ENCODE peak calls at places on chromosome 16, in seven cellular contexts. H is A549, R is body of pancreas, D is IMR-90, Z is uterus, C is heart left ventricle, K is Peyer's patch. N is an unnamed sample. For H3K4me1, the result is how much of the 10 kb centered on the place peaks cover.

GRCh38 chr16:1184156-1184868 is 31.4 kb downstream of the CACNA1H start:
- DNase-seq in H (no peak), R (no peak), D (no peak), Z (peak), C (no peak), K (no peak), N (no peak)

GRCh38 chr16:31347445-31347844 is 7.5 kb upstream of the ITGAX start:
- DNase-seq in H (no peak), R (no peak), D (no peak), Z (no peak), C (no peak), K (no peak), N (no peak)

GRCh38 chr16:1089439-1089821 is 6.6 kb downstream of the C1QTNF8 start:
- DNase-seq in H (no peak), R (peak), D (no peak), Z (no peak), C (peak), K (no peak), N (no peak)

GRCh38 chr16:87723224-87723619 is 42.6 kb downstream of the KLHDC4 start:
- DNase-seq in H (no peak), R (peak), D (peak), Z (no peak), C (peak), K (peak), N (peak)

GRCh38 chr16:11416228-11417001 is 71.2 kb downstream of the RMI2 start:
- DNase-seq in H (no peak), R (no peak), D (no peak), Z (no peak), C (no peak), K (no peak), N (no peak)

GRCh38 chr16:86072328-86073102 is 173.6 kb downstream of the IRF8 start:
- DNase-seq in H (peak), R (peak), D (peak), Z (peak), C (peak), K (peak), N (peak)

GRCh38 chr16:73176577-73177013 is 128.7 kb upstream of the ZFHX3 start:
- DNase-seq in H (peak), R (no peak), D (peak), Z (no peak), C (no peak), K (no peak), N (no peak)

GRCh38 chr16:70770291-70770967 is 30.5 kb downstream of the VAC14 start:
- DNase-seq in H (no peak), R (no peak), D (no peak), Z (no peak), C (no peak), K (no peak), N (peak)

GRCh38 chr16:10107081-10107480 is 75.1 kb downstream of the GRIN2A start:
- DNase-seq in H (no peak), R (no peak), D (no peak), Z (no peak), C (no peak), K (no peak), N (no peak)

GRCh38 chr16:88103011-88103410 is 151.8 kb downstream of the BANP start:
- DNase-seq in H (no peak), R (no peak), D (no peak), Z (no peak), C (no peak), K (no peak), N (no peak)

GRCh38 chr16:81523387-81524115 is 78.9 kb downstream of the CMIP start:
- DNase-seq in H (peak), R (peak), D (peak), Z (peak), C (no peak), K (no peak), N (peak)

GRCh38 chr16:86697715-86698114 is 119.4 kb downstream of the FOXL1 start:
- DNase-seq in H (no peak), R (no peak), D (peak), Z (no peak), C (no peak), K (no peak), N (no peak)

GRCh38 chr16:65728652-65729051 is 606.8 kb upstream of the CDH11 start:
- DNase-seq in H (no peak), R (no peak), D (no peak), Z (no peak), C (no peak), K (no peak), N (no peak)

GRCh38 chr16:72434159-72434558 is 262.2 kb upstream of the PMFBP1 start:
- DNase-seq in H (no peak), R (no peak), D (peak), Z (no peak), C (no peak), K (no peak), N (no peak)

GRCh38 chr16:71344315-71344905 is 14.1 kb upstream of the CALB2 start:
- DNase-seq in H (no peak), R (no peak), D (no peak), Z (no peak), C (no peak), K (no peak), N (no peak)

GRCh38 chr16:20853981-20854620 is 46.1 kb downstream of the DCUN1D3 start:
- DNase-seq in H (no peak), R (no peak), D (no peak), Z (no peak), C (no peak), K (no peak), N (no peak)

GRCh38 chr16:3952342-3953131 is 72.0 kb upstream of the CREBBP start:
- DNase-seq in H (no peak), R (peak), D (no peak), Z (peak), C (peak), K (no peak), N (peak)
- H3K4me1 ChIP-seq in H (under half), R (under half), D (under half), Z (under half), C (under half), K (under half), N (under half)

GRCh38 chr16:75653926-75654325 is 6.4 kb downstream of the TERF2IP start:
- DNase-seq in H (no peak), R (no peak), D (peak), Z (no peak), C (no peak), K (no peak), N (no peak)

GRCh38 chr16:75647138-75647491 is 350 bp downstream of the KARS1 start:
- DNase-seq in H (no peak), R (no peak), D (no peak), Z (no peak), C (no peak), K (no peak), N (no peak)

GRCh38 chr16:75647492-75648264 is at the start of the genes KARS1 and TERF2IP:
- DNase-seq in H (peak), R (peak), D (peak), Z (peak), C (peak), K (peak), N (peak)

GRCh38 chr16:75644240-75645012 is 3.0 kb downstream of the KARS1 start:
- DNase-seq in H (no peak), R (no peak), D (no peak), Z (no peak), C (no peak), K (no peak), N (no peak)

DNA sequence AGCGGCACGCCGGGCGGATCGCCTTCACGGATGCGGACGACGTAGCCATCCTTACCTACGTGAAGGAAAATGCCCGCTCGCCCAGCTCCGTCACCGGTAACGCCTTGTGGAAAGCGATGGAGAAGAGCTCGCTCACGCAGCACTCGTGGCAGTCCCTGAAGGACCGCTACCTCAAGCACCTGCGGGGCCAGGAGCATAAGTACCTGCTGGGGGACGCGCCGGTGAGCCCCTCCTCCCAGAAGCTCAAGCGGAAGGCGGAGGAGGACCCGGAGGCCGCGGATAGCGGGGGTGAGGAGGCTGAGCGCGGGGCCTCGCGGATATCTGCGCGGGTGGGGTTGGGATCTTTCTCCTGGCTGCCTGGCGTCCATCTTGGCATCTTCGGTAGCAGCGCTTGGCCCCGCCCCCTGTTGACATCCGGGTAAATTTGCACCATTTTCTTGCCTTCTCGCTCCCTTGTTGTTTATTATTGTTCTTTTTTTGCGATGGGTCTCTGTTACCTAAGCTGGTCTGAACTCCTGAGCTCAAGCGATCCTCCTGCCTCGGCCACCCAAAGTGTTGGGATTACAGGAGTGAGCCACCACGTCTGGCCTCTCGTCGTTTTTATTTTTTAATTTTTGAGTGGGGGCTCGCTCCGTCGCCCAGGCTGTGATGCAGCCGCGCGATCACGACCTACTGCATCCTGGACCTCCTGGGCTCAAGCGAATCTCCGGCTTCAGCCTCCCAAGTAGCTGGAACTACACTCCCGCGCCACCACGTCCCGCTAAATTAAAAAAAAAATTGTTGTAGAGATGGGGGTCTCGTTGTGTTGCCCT is 898 bp downstream of the TERF2IP start:
- DNase-seq in H (peak), R (peak), D (peak), Z (peak), C (peak), K (peak), N (peak)
- TF ChIP-seq POLR2A in H (no peak), R (no peak), D (no peak), Z (no peak), C (no peak), K (no peak), N (peak)

GRCh38 chr16:2457267-2457666 is 2.6 kb upstream of the TEDC2 start:
- DNase-seq in H (no peak), R (no peak), D (no peak), Z (no peak), C (no peak), K (no peak), N (no peak)
- H3K27ac ChIP-seq in H (no peak), R (no peak), D (no peak), Z (no peak), C (no peak), K (no peak), N (no peak)

DNA sequence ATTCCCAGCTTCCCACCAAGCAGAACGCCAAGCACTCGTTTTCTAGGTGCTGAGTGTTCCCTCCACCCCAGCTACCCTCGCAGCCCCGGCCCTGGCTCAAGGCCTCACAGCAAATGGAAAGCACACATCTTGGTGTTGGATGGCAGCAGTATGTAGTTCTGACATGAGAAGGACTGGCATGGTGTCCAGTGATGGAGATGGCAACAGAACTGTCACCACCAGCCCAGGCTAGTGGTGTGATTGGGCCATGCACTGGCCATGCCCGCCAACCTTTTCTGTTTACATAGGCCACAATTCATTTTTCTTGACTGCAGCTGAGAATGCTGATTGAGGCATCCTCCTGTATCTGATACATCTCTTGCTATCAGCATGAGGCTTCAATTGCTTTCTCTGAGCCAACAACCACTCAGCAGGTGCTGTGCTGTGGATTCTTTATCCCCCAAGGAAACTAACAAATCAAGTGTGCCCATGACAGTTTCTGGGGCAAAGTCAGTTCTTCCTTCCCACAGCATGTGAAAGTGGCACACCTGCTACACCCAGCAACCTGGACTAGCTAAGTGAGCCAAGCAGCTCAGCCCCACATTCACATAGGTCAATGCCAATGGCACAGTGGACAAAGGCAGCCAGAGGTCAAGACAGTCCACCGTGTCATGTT is 3.8 kb downstream of the SLC12A4 start:
- DNase-seq in H (no peak), R (no peak), D (no peak), Z (no peak), C (no peak), K (no peak), N (no peak)
- H3K4me1 ChIP-seq in H (under half), R (half or more), D (half or more), Z (under half), C (half or more), K (half or more), N (under half)

GRCh38 chr16:67833418-67834241 is 8.5 kb upstream of the THAP11 start:
- DNase-seq in H (peak), R (peak), D (peak), Z (peak), C (peak), K (peak), N (peak)
- TF ChIP-seq POLR2A in H (peak), R (peak), D (peak), Z (peak), C (peak), K (peak), N (peak)

DNA sequence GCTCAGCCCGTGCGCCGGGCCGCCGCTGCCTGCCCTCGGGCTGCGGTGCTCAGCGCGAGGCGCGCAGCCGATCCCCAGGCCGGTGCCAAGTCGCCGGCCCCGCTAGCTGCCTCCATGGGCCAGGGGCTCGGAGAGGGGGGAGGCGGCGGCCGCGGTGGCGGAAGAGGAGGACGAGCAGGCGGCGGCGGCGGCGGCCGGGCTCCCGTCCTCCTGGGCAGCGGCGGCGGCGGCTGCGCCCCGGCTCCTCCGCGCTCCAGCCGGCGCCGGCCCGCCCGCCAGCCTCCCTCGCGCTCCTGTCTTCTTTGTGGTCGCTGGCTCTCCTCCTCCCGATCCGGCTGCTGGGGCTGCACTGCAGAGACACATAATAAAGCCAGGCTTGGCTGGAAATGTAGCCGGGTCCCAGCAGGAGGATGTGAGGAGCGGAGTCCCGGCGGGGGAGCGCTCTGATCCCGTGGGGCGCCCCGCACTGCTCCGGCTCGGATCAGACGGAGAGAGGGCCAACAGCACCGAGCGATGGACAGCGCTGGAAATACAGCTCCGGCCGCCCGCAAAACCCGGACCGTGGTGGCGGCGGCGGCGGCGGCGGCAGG is 924 bp upstream of the ZNF423 start:
- DNase-seq in H (peak), R (peak), D (peak), Z (peak), C (peak), K (no peak), N (peak)
- H3K27ac ChIP-seq in H (peak), R (peak), D (no peak), Z (peak), C (peak), K (peak), N (peak)

DNA sequence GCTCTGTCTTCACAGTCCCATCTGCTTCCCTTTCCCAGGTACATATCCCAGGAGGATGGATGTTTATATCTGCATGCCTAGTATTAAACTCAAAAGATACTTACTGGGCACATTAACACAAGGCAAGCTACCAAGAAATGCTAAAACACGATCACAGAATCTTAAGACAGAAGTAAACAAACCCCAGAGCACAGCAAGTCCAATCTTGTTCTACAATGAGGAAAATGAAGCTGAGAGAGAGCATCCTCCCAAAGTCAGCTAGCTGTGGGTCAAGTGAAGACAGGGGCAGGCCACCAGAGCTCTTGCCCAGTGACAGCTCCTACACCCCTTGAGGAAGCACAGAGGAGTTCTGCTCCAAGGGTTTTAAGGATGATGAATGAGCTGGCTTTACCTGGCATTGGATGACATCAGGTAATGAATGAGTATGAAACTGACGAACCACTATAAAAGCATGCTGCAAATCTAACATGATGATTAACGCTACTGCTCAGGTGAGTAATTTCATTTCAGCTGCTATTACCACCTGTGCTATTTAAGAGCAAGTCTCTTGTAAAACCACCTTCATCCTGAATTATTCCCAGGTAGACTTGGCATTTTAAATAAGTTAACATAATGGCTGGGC is 20.3 kb downstream of the XPO6 start:
- DNase-seq in H (no peak), R (no peak), D (no peak), Z (no peak), C (no peak), K (no peak), N (no peak)
- H3K4me1 ChIP-seq in H (half or more), R (under half), D (half or more), Z (under half), C (under half), K (under half), N (under half)

GRCh38 chr16:89266521-89267134 is 49.1 kb downstream of the ZNF778 start:
- DNase-seq in H (no peak), R (no peak), D (no peak), Z (no peak), C (no peak), K (no peak), N (no peak)

GRCh38 chr16:89268987-89269735 is 51.7 kb downstream of the ZNF778 start:
- DNase-seq in H (no peak), R (no peak), D (peak), Z (no peak), C (no peak), K (no peak), N (peak)

GRCh38 chr16:89270666-89271345 is 53.3 kb downstream of the ZNF778 start:
- DNase-seq in H (no peak), R (no peak), D (no peak), Z (no peak), C (no peak), K (no peak), N (no peak)

GRCh38 chr16:89269805-89270665 is 52.5 kb downstream of the ZNF778 start:
- DNase-seq in H (no peak), R (no peak), D (no peak), Z (no peak), C (no peak), K (no peak), N (no peak)

GRCh38 chr16:89268585-89268984 is 51.1 kb downstream of the ZNF778 start:
- DNase-seq in H (no peak), R (no peak), D (no peak), Z (no peak), C (no peak), K (no peak), N (no peak)
- TF ChIP-seq POLR2A in H (no peak), R (no peak), D (no peak), Z (no peak), C (no peak), K (no peak), N (no peak)

N was measured in adrenal gland.